ENCODE peak calls at places on chromosomes 16 and 17, in six cellular contexts. One of them, this sample, is unnamed. For H3K4me1 and H3K9me3, the result is how much of the 10 kb centered on the place peaks cover.

GRCh38 chr16:67394271-67395104 is 1.2 kb upstream of the TPPP3 start:
- DNase-seq in uterus: no peak
- DNase-seq in upper lobe of right lung: peak
- DNase-seq in heart right ventricle: peak
- DNase-seq in lower lobe of right lung: peak
- DNase-seq in CD8-positive, alpha-beta T cell: no peak
- DNase-seq in this sample: no peak

GRCh38 chr16:23134274-23134673 is 15.0 kb downstream of the USP31 start:
- DNase-seq in heart right ventricle: peak
- DNase-seq in uterus: no peak
- DNase-seq in upper lobe of right lung: no peak
- DNase-seq in lower lobe of right lung: no peak
- DNase-seq in CD8-positive, alpha-beta T cell: no peak
- DNase-seq in this sample: no peak

GRCh38 chr17:8337802-8338744 is 1.6 kb upstream of the ODF4 start:
- DNase-seq in lower lobe of right lung: no peak
- DNase-seq in CD8-positive, alpha-beta T cell: no peak
- DNase-seq in heart right ventricle: no peak
- DNase-seq in upper lobe of right lung: no peak
- DNase-seq in uterus: no peak
- DNase-seq in this sample: no peak

GRCh38 chr17:61155590-61156181 is 244.0 kb upstream of the TBX2 start:
- DNase-seq in heart right ventricle: no peak
- DNase-seq in upper lobe of right lung: no peak
- DNase-seq in uterus: no peak
- DNase-seq in CD8-positive, alpha-beta T cell: no peak
- DNase-seq in lower lobe of right lung: no peak
- DNase-seq in this sample: no peak

GRCh38 chr16:1990336-1991134 is 765 bp downstream of the SYNGR3 start:
- DNase-seq in CD8-positive, alpha-beta T cell: no peak
- DNase-seq in upper lobe of right lung: no peak
- DNase-seq in heart right ventricle: peak
- DNase-seq in uterus: no peak
- DNase-seq in lower lobe of right lung: peak
- DNase-seq in this sample: no peak

GRCh38 chr17:1787301-1787902 is 25.5 kb downstream of the SERPINF1 start:
- DNase-seq in heart right ventricle: peak
- DNase-seq in upper lobe of right lung: no peak
- DNase-seq in uterus: peak
- DNase-seq in lower lobe of right lung: peak
- DNase-seq in CD8-positive, alpha-beta T cell: no peak
- DNase-seq in this sample: peak

GRCh38 chr16:27230562-27230991 is 27.3 kb downstream of the KDM8 start:
- DNase-seq in CD8-positive, alpha-beta T cell: peak
- DNase-seq in uterus: no peak
- DNase-seq in upper lobe of right lung: no peak
- DNase-seq in heart right ventricle: no peak
- DNase-seq in lower lobe of right lung: peak
- DNase-seq in this sample: no peak

GRCh38 chr17:968812-969766 is 10.5 kb downstream of the NXN start:
- DNase-seq in upper lobe of right lung: no peak
- DNase-seq in uterus: no peak
- DNase-seq in heart right ventricle: no peak
- DNase-seq in CD8-positive, alpha-beta T cell: no peak
- DNase-seq in lower lobe of right lung: no peak
- DNase-seq in this sample: no peak

GRCh38 chr17:29291163-29291752 is 2.7 kb downstream of the NUFIP2 start:
- DNase-seq in heart right ventricle: no peak
- DNase-seq in lower lobe of right lung: no peak
- DNase-seq in upper lobe of right lung: no peak
- DNase-seq in CD8-positive, alpha-beta T cell: no peak
- DNase-seq in uterus: no peak
- DNase-seq in this sample: peak

GRCh38 chr16:25079637-25080375 is 31.7 kb upstream of the LCMT1 start:
- DNase-seq in uterus: no peak
- DNase-seq in lower lobe of right lung: no peak
- DNase-seq in upper lobe of right lung: no peak
- DNase-seq in heart right ventricle: no peak
- DNase-seq in CD8-positive, alpha-beta T cell: no peak
- DNase-seq in this sample: no peak

GRCh38 chr17:44117351-44117750 is 6.1 kb downstream of the HDAC5 start:
- DNase-seq in heart right ventricle: no peak
- DNase-seq in CD8-positive, alpha-beta T cell: no peak
- DNase-seq in upper lobe of right lung: no peak
- DNase-seq in uterus: no peak
- DNase-seq in lower lobe of right lung: no peak
- DNase-seq in this sample: no peak

GRCh38 chr16:82050909-82051357 is 15.9 kb downstream of the HSD17B2 start:
- DNase-seq in upper lobe of right lung: no peak
- DNase-seq in uterus: no peak
- DNase-seq in heart right ventricle: no peak
- DNase-seq in CD8-positive, alpha-beta T cell: no peak
- DNase-seq in lower lobe of right lung: no peak
- DNase-seq in this sample: no peak

GRCh38 chr17:21573961-21574610 is 118.2 kb upstream of the KCNJ18 start:
- DNase-seq in lower lobe of right lung: peak
- DNase-seq in uterus: peak
- DNase-seq in CD8-positive, alpha-beta T cell: peak
- DNase-seq in upper lobe of right lung: no peak
- DNase-seq in heart right ventricle: peak
- DNase-seq in this sample: peak

GRCh38 chr16:85888405-85889331 is 10.3 kb upstream of the IRF8 start:
- DNase-seq in lower lobe of right lung: no peak
- DNase-seq in upper lobe of right lung: no peak
- DNase-seq in uterus: no peak
- DNase-seq in heart right ventricle: no peak
- DNase-seq in CD8-positive, alpha-beta T cell: no peak
- DNase-seq in this sample: no peak

GRCh38 chr17:64007838-64008282 is 9.7 kb downstream of the PRR29 start:
- DNase-seq in CD8-positive, alpha-beta T cell: no peak
- DNase-seq in uterus: no peak
- DNase-seq in heart right ventricle: no peak
- DNase-seq in upper lobe of right lung: peak
- DNase-seq in lower lobe of right lung: no peak
- DNase-seq in this sample: no peak

GRCh38 chr17:16977932-16978331 is 6.0 kb upstream of the TNFRSF13B start:
- DNase-seq in uterus: no peak
- DNase-seq in heart right ventricle: no peak
- DNase-seq in lower lobe of right lung: no peak
- DNase-seq in CD8-positive, alpha-beta T cell: no peak
- DNase-seq in upper lobe of right lung: no peak
- DNase-seq in this sample: no peak

GRCh38 chr17:27540300-27541105 is 84.3 kb downstream of the KSR1 start:
- DNase-seq in heart right ventricle: peak
- DNase-seq in CD8-positive, alpha-beta T cell: no peak
- DNase-seq in uterus: peak
- DNase-seq in lower lobe of right lung: peak
- DNase-seq in upper lobe of right lung: peak
- DNase-seq in this sample: peak

GRCh38 chr17:12815642-12816141 is 26.4 kb downstream of the ARHGAP44 start:
- DNase-seq in heart right ventricle: no peak
- DNase-seq in CD8-positive, alpha-beta T cell: no peak
- DNase-seq in lower lobe of right lung: no peak
- DNase-seq in upper lobe of right lung: no peak
- DNase-seq in uterus: no peak
- DNase-seq in this sample: no peak

DNA sequence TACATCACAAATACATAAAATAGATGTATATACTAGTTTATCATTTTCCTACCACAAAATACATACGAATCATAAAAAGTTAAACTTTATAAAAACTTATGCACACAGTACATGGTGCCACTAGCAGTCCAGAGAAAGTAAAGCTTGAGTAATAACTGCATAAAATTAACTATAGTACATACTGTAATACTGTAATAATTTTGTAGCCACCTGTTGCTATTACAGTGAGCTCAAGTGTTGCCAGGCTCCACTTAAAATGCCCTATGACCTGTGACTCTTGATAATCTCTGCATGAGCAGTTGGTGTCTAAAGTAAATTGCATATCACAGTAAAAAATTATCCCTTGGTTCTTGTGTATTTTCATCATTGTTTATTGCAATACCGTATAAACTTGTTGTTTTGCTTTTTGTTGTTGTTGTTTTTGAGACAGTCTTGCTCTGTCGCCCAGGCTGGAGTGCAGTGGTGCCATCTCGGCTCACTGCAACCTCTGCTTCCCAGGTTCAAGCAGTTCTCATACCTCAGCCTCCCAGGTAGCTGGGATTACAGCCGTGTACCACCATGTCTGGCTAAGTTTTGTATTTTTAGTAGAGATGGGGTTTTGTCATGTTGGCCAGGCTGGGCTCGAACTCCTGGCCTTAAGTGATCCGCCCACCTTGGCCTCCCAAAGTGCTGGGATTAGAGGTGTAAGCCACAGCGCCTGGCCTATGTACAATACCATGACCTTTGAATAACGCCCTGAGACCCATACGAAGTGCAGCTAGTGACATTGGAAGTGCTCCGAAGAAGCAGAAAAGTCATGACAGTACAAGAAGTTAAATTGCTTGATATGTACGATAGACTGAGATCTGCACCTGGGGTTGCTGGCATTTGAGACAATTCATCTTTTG is 6.6 kb downstream of the LUC7L3 start:
- DNase-seq in CD8-positive, alpha-beta T cell: no peak
- DNase-seq in uterus: no peak
- DNase-seq in heart right ventricle: no peak
- DNase-seq in lower lobe of right lung: no peak
- DNase-seq in upper lobe of right lung: no peak
- DNase-seq in this sample: no peak
- H3K4me1 ChIP-seq in CD8-positive, alpha-beta T cell: half or more
- H3K4me1 ChIP-seq in uterus: under half
- H3K4me1 ChIP-seq in heart right ventricle: half or more
- H3K4me1 ChIP-seq in lower lobe of right lung: half or more
- H3K4me1 ChIP-seq in upper lobe of right lung: half or more
- H3K4me1 ChIP-seq in this sample: half or more

DNA sequence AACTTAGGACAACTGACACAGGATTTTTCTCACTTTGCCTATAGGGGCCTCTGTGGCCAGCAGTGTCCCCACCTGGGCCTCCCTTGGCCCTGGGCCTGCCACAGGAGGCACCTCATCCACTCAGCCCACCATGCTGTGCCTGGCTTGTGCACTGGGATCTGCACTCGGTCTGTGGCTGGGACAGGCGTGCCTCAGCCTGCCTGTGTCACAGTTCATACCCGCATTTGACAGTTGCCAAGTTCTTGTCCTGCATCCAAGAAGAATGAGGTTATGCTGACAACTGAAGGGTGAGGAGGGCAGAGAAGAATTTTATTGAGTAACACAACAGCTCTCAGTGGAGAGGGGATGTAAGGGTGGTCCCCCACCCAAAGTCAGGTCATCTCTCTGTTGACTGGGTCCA is 36.0 kb downstream of the ZFP90 start:
- DNase-seq in lower lobe of right lung: no peak
- DNase-seq in CD8-positive, alpha-beta T cell: no peak
- DNase-seq in upper lobe of right lung: no peak
- DNase-seq in uterus: no peak
- DNase-seq in heart right ventricle: no peak
- DNase-seq in this sample: no peak
- H3K9me3 ChIP-seq in lower lobe of right lung: half or more
- H3K9me3 ChIP-seq in CD8-positive, alpha-beta T cell: under half
- H3K9me3 ChIP-seq in upper lobe of right lung: half or more
- H3K9me3 ChIP-seq in uterus: under half
- H3K9me3 ChIP-seq in heart right ventricle: under half
- H3K9me3 ChIP-seq in this sample: under half

GRCh38 chr16:4539716-4540284 is 1.2 kb upstream of the CDIP1 start:
- DNase-seq in CD8-positive, alpha-beta T cell: no peak
- DNase-seq in heart right ventricle: no peak
- DNase-seq in upper lobe of right lung: no peak
- DNase-seq in uterus: no peak
- DNase-seq in lower lobe of right lung: no peak
- DNase-seq in this sample: no peak

GRCh38 chr16:4538067-4538385 is 547 bp downstream of the CDIP1 start:
- DNase-seq in CD8-positive, alpha-beta T cell: peak
- DNase-seq in uterus: no peak
- DNase-seq in heart right ventricle: no peak
- DNase-seq in upper lobe of right lung: no peak
- DNase-seq in lower lobe of right lung: no peak
- DNase-seq in this sample: no peak

GRCh38 chr16:4536391-4537106 is 2.0 kb downstream of the CDIP1 start:
- DNase-seq in CD8-positive, alpha-beta T cell: no peak
- DNase-seq in upper lobe of right lung: no peak
- DNase-seq in heart right ventricle: no peak
- DNase-seq in uterus: no peak
- DNase-seq in lower lobe of right lung: no peak
- DNase-seq in this sample: no peak

GRCh38 chr16:4537376-4538066 is 1.1 kb downstream of the CDIP1 start:
- DNase-seq in CD8-positive, alpha-beta T cell: no peak
- DNase-seq in lower lobe of right lung: peak
- DNase-seq in uterus: peak
- DNase-seq in heart right ventricle: peak
- DNase-seq in upper lobe of right lung: no peak
- DNase-seq in this sample: no peak

DNA sequence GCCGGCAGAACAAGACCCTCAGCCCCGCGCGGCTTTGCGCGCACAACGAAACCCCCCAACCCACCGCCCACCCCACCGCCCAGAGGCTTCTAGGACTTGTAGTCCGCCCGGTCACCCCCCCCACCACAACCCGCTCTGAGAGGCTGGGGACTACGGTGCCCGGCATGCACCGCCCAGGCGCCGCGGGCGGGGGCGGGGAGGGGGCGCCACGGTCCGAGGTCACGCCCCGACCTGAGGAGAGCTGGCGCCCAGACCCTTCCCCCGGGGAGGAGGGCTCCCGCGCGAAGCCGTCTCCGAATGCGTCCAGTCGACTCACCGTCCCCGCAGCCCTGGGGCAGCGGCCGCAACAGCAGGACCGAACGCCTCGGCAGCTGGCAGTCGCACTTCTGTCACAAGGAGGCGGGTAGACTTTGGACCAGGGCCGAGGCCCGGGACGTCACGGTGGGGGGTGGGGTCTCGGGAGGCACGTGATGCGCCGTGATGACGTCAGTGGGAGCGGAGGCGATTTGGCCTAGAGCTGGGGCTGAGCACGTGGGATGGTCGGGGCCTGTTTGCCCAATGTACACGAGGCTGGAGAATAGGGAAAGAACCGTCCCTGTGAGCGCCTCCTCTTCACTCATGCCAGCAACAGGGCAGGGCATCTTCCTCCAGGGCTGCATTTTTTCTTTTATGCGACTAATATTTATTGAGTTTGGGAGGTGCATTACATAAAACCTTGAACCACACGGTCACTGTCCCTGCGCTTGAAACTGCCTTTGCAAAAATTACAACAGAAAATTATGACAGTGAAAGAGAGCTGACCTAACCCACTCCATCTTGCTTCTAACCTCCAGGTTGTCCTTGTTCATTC is at the start of gene CDIP1:
- DNase-seq in upper lobe of right lung: peak
- DNase-seq in lower lobe of right lung: peak
- DNase-seq in uterus: peak
- DNase-seq in CD8-positive, alpha-beta T cell: peak
- DNase-seq in heart right ventricle: peak
- DNase-seq in this sample: peak
- TF ChIP-seq CTCF in upper lobe of right lung: no peak
- TF ChIP-seq CTCF in lower lobe of right lung: peak
- TF ChIP-seq CTCF in uterus: no peak
- TF ChIP-seq CTCF in CD8-positive, alpha-beta T cell: no peak
- TF ChIP-seq CTCF in heart right ventricle: no peak
- TF ChIP-seq CTCF in this sample: no peak

DNA sequence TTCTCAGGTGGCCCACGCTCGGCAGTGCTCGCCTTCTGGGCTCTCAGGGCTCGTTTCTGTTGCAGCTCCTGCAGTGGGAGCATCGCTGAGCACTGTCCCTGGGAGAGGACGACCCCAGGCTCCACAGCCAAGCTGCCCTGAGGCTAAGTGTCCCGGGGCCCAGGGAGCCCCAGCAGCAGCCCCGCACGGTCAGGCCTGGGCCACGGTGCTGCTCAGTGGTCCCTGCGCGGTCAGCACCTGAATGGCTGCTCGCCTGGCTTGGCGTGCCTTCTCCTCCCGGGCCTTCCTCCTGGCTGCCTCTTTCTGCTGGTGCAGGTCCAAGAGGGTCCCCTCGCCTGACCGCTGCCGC is 23.3 kb downstream of the CEP131 start:
- DNase-seq in CD8-positive, alpha-beta T cell: no peak
- DNase-seq in upper lobe of right lung: no peak
- DNase-seq in lower lobe of right lung: no peak
- DNase-seq in uterus: no peak
- DNase-seq in heart right ventricle: no peak
- DNase-seq in this sample: no peak
- H3K4me1 ChIP-seq in CD8-positive, alpha-beta T cell: under half
- H3K4me1 ChIP-seq in upper lobe of right lung: under half
- H3K4me1 ChIP-seq in lower lobe of right lung: under half
- H3K4me1 ChIP-seq in uterus: under half
- H3K4me1 ChIP-seq in heart right ventricle: under half
- H3K4me1 ChIP-seq in this sample: under half

This sample was measured in gastrocnemius medialis.